ENCODE peak calls at places on chromosome 17, in seven cellular contexts. D is neural progenitor cell, W is gastrocnemius medialis, S is mesenchymal stem cell, H is H1, Y is tibial nerve, N is upper lobe of right lung. V is an unnamed sample.

GRCh38 chr17:47229535-47230443 is 20.6 kb downstream of the MYL4 start:
- DNase-seq in D (peak; percentile 92), W (peak; percentile 71), S (peak; percentile 97), H (peak; percentile 69), Y (peak; percentile 77), N (peak; percentile 83), V (peak; percentile 90)

GRCh38 chr17:80229011-80229410 is 8.8 kb downstream of the SLC26A11 start:
- DNase-seq in D (no peak), W (no peak), S (no peak), H (no peak), Y (no peak), N (no peak), V (peak; percentile 83)

GRCh38 chr17:80625627-80626026 is 81.0 kb downstream of the RPTOR start:
- DNase-seq in D (no peak), W (no peak), S (no peak), H (no peak), Y (no peak), N (no peak), V (no peak)

GRCh38 chr17:80260791-80261158 is at the start of gene RNF213:
- DNase-seq in D (peak; percentile 79), W (no peak), S (peak; percentile 40), H (no peak), Y (no peak), N (peak; percentile 83), V (peak; percentile 97)

GRCh38 chr17:64115871-64116534 is 13.9 kb downstream of the ERN1 start:
- DNase-seq in D (no peak), W (no peak), S (peak; percentile 84), H (no peak), Y (no peak), N (no peak), V (peak; percentile 89)

GRCh38 chr17:43224146-43224705 is 4.2 kb downstream of the CCDC200 start:
- DNase-seq in D (no peak), W (no peak), S (no peak), H (no peak), Y (no peak), N (peak; percentile 48), V (peak; percentile 37)

GRCh38 chr17:18038149-18038850 is 668 bp downstream of the ATPAF2 start:
- DNase-seq in D (no peak), W (no peak), S (peak; percentile 11), H (no peak), Y (no peak), N (no peak), V (no peak)

GRCh38 chr17:39001703-39002637 is 34.8 kb upstream of the FBXO47 start:
- DNase-seq in D (no peak), W (peak; percentile 63), S (peak; percentile 63), H (no peak), Y (peak; percentile 78), N (peak; percentile 89), V (peak; percentile 94)

GRCh38 chr17:16997514-16998429 is 25.9 kb upstream of the TNFRSF13B start:
- DNase-seq in D (no peak), W (no peak), S (no peak), H (no peak), Y (no peak), N (no peak), V (peak; percentile 27)

GRCh38 chr17:43881176-43881575 is 26.2 kb downstream of the MPP2 start:
- DNase-seq in D (no peak), W (no peak), S (no peak), H (no peak), Y (no peak), N (no peak), V (no peak)

GRCh38 chr17:14201087-14201486 is 35.6 kb downstream of the CDRT15 start:
- DNase-seq in D (no peak), W (no peak), S (no peak), H (no peak), Y (no peak), N (no peak), V (no peak)

GRCh38 chr17:17425591-17425990 is 51.2 kb upstream of the MED9 start:
- DNase-seq in D (no peak), W (no peak), S (no peak), H (no peak), Y (no peak), N (no peak), V (no peak)

GRCh38 chr17:64628641-64629040 is 33.5 kb downstream of the SMURF2 start:
- DNase-seq in D (no peak), W (no peak), S (no peak), H (no peak), Y (no peak), N (no peak), V (no peak)

GRCh38 chr17:17681744-17682292 is 560 bp downstream of the RAI1 start:
- DNase-seq in D (peak; percentile 68), W (no peak), S (no peak), H (no peak), Y (no peak), N (peak; percentile 79), V (peak; percentile 87)

GRCh38 chr17:64081802-64082799 is 47.8 kb downstream of the ERN1 start:
- DNase-seq in D (no peak), W (no peak), S (peak; percentile 92), H (no peak), Y (no peak), N (no peak), V (peak; percentile 31)

GRCh38 chr17:35630530-35631148 is 43.5 kb downstream of the AP2B1 start:
- DNase-seq in D (no peak), W (no peak), S (peak; percentile 65), H (no peak), Y (no peak), N (no peak), V (peak; percentile 75)

GRCh38 chr17:81513669-81514484 is 1.3 kb upstream of the ACTG1 start:
- DNase-seq in D (peak; percentile 85), W (peak; percentile 36), S (peak; percentile 85), H (no peak), Y (peak; percentile 47), N (peak; percentile 86), V (peak; percentile 95)

GRCh38 chr17:41919840-41920579 is 1.3 kb upstream of the ACLY start:
- DNase-seq in D (no peak), W (no peak), S (no peak), H (no peak), Y (no peak), N (peak; percentile 68), V (no peak)

GRCh38 chr17:80678621-80679020 is 134.0 kb downstream of the RPTOR start:
- DNase-seq in D (peak; percentile 55), W (no peak), S (peak; percentile 97), H (no peak), Y (no peak), N (no peak), V (peak; percentile 90)

GRCh38 chr17:19424934-19425868 is 14.2 kb downstream of the RNF112 start:
- DNase-seq in D (no peak), W (no peak), S (no peak), H (no peak), Y (no peak), N (no peak), V (peak; percentile 49)

GRCh38 chr17:69406906-69407305 is 7.6 kb upstream of the MAP2K6 start:
- DNase-seq in D (no peak), W (no peak), S (no peak), H (no peak), Y (no peak), N (no peak), V (no peak)

GRCh38 chr17:78532311-78532710 is 44.9 kb downstream of the DNAH17 start:
- DNase-seq in D (no peak), W (no peak), S (no peak), H (no peak), Y (no peak), N (peak; percentile 20), V (no peak)

GRCh38 chr17:14815079-14815478 is 450.0 kb downstream of the PMP22 start:
- DNase-seq in D (no peak), W (no peak), S (no peak), H (no peak), Y (no peak), N (no peak), V (no peak)

GRCh38 chr17:78979780-78980623 is at the start of gene LGALS3BP:
- DNase-seq in D (peak; percentile 66), W (no peak), S (peak; percentile 89), H (no peak), Y (no peak), N (peak; percentile 87), V (peak; percentile 99)

GRCh38 chr17:18224428-18225120 is 861 bp upstream of the LLGL1 start:
- DNase-seq in D (peak; percentile 97), W (no peak), S (peak; percentile 50), H (peak; percentile 88), Y (no peak), N (no peak), V (peak; percentile 91)

GRCh38 chr17:4626734-4627256 is 14.7 kb downstream of the ALOX15 start:
- DNase-seq in D (no peak), W (no peak), S (no peak), H (no peak), Y (no peak), N (peak; percentile 10), V (no peak)

GRCh38 chr17:1110524-1110843 is 69.3 kb downstream of the ABR start:
- DNase-seq in D (no peak), W (no peak), S (no peak), H (no peak), Y (no peak), N (no peak), V (peak; percentile 90)
- H3K4me1 ChIP-seq in D (peaks cover 21% of the 10 kb centered on the region), W (peaks cover 58% of the 10 kb centered on the region), S (peaks cover 58% of the 10 kb centered on the region), H (peaks cover 32% of the 10 kb centered on the region), Y (peaks cover 67% of the 10 kb centered on the region), N (peaks cover 52% of the 10 kb centered on the region), V (peaks cover 49% of the 10 kb centered on the region)

GRCh38 chr17:29158096-29158495 is 22.1 kb downstream of the MYO18A start:
- DNase-seq in D (no peak), W (no peak), S (no peak), H (no peak), Y (no peak), N (no peak), V (peak; percentile 77)
- H3K27ac ChIP-seq in D (no peak overlapping the region), W (no peak overlapping the region), S (peak overlapping the region; percentile 57), H (no peak overlapping the region), Y (peak overlapping the region; percentile 65), N (peak overlapping the region; percentile 58), V (no peak overlapping the region)

GRCh38 chr17:50536683-50537646 is 4.4 kb downstream of the EPN3 start:
- DNase-seq in D (no peak), W (no peak), S (no peak), H (no peak), Y (no peak), N (no peak), V (peak; percentile 78)
- H3K4me1 ChIP-seq in D (peaks cover 29% of the 10 kb centered on the region), W (peaks cover 27% of the 10 kb centered on the region), S (peaks cover 40% of the 10 kb centered on the region), H (peaks cover 29% of the 10 kb centered on the region), Y (peaks cover 60% of the 10 kb centered on the region), N (peaks cover 25% of the 10 kb centered on the region), V (peaks cover 16% of the 10 kb centered on the region)

GRCh38 chr17:2143332-2143731 is 88.4 kb downstream of the HIC1 start:
- DNase-seq in D (no peak), W (no peak), S (no peak), H (no peak), Y (no peak), N (no peak), V (no peak)

GRCh38 chr17:2137342-2138098 is 82.6 kb downstream of the HIC1 start:
- DNase-seq in D (peak; percentile 84), W (peak; percentile 18), S (peak; percentile 95), H (peak; percentile 29), Y (no peak), N (no peak), V (peak; percentile 84)

GRCh38 chr17:2138318-2138717 is 83.4 kb downstream of the HIC1 start:
- DNase-seq in D (no peak), W (no peak), S (peak; percentile 88), H (no peak), Y (no peak), N (no peak), V (no peak)

GRCh38 chr17:2140683-2141082 is 85.8 kb downstream of the HIC1 start:
- DNase-seq in D (no peak), W (no peak), S (no peak), H (no peak), Y (no peak), N (no peak), V (no peak)

GRCh38 chr17:2138768-2139167 is 83.9 kb downstream of the HIC1 start:
- DNase-seq in D (no peak), W (peak; percentile 14), S (peak; percentile 65), H (no peak), Y (no peak), N (no peak), V (no peak)
- H3K27ac ChIP-seq in D (no peak overlapping the region), W (no peak overlapping the region), S (peak overlapping the region; percentile 11), H (no peak overlapping the region), Y (no peak overlapping the region), N (peak overlapping the region; percentile 49), V (peak overlapping the region; percentile 89)